ENCODE peak calls at places on chromosomes 5 and 9, in five cellular contexts. W is ovary, L is type B pancreatic cell, C is fibroblast of lung, K is amniotic stem cell. X is an unnamed sample.

GRCh38 chr5:55467862-55468551 is 66.8 kb downstream of the PLPP1 start:
- DNase-seq in W (no peak), L (no peak), C (no peak), K (no peak), X (no peak)

GRCh38 chr9:21789541-21790037 is 12.8 kb upstream of the MTAP start:
- DNase-seq in W (no peak), L (no peak), C (peak), K (peak), X (peak)

GRCh38 chr9:81823672-81824554 is 104.3 kb upstream of the SPATA31D4 start:
- DNase-seq in W (no peak), L (no peak), C (peak), K (no peak), X (no peak)

GRCh38 chr5:135546014-135546413 is 10.2 kb upstream of the NEUROG1 start:
- DNase-seq in W (no peak), L (no peak), C (no peak), K (no peak), X (no peak)

GRCh38 chr5:411728-412127 is 31.2 kb upstream of the EXOC3 start:
- DNase-seq in W (no peak), L (no peak), C (no peak), K (no peak), X (no peak)

GRCh38 chr9:119195521-119195920 is 173.7 kb downstream of the BRINP1 start:
- DNase-seq in W (no peak), L (no peak), C (no peak), K (no peak), X (no peak)

GRCh38 chr5:40410231-40410861 is 269.4 kb upstream of the PTGER4 start:
- DNase-seq in W (no peak), L (no peak), C (peak), K (no peak), X (no peak)

GRCh38 chr9:76366275-76366674 is 28.0 kb downstream of the RFK start:
- DNase-seq in W (no peak), L (no peak), C (no peak), K (no peak), X (no peak)

GRCh38 chr5:88486466-88486865 is 217.8 kb upstream of the TMEM161B start:
- DNase-seq in W (no peak), L (no peak), C (no peak), K (no peak), X (no peak)

GRCh38 chr9:97072285-97072770 is 33.4 kb upstream of the CTSV start:
- DNase-seq in W (no peak), L (no peak), C (no peak), K (no peak), X (no peak)

GRCh38 chr9:128735373-128735772 is 11.4 kb upstream of the ZDHHC12 start:
- DNase-seq in W (no peak), L (no peak), C (no peak), K (no peak), X (no peak)

X was measured in fibroblast of the conjunctiva.